ENCODE peak calls at places on chromosomes 13 and 19, in five cellular contexts. J, D, M, A and F are unnamed samples.

GRCh38 chr13:96650301-96650886 is 343.9 kb downstream of the OXGR1 start:
- DNase-seq in J (no peak), A (no peak), M (no peak), D (no peak), F (no peak)

GRCh38 chr13:29563941-29564340 is 31.5 kb downstream of the SLC7A1 start:
- DNase-seq in M (no peak), A (no peak), D (no peak), J (no peak), F (no peak)

GRCh38 chr19:31331536-31331935 is 17.7 kb downstream of the TSHZ3 start:
- DNase-seq in J (no peak), A (no peak), M (no peak), D (no peak), F (no peak)

GRCh38 chr13:34207334-34207733 is 389.4 kb downstream of the RFC3 start:
- DNase-seq in J (no peak), A (no peak), M (no peak), D (peak), F (no peak)

GRCh38 chr19:8180018-8180417 is 29.2 kb upstream of the CERS4 start:
- DNase-seq in J (no peak), M (no peak), D (no peak), A (no peak), F (no peak)

GRCh38 chr13:66994498-66995365 is 235.4 kb downstream of the PCDH9 start:
- DNase-seq in A (no peak), J (no peak), D (no peak), M (no peak), F (no peak)

GRCh38 chr13:80783926-80784325 is 443.0 kb upstream of the SPRY2 start:
- DNase-seq in J (no peak), A (no peak), D (no peak), M (no peak), F (no peak)

GRCh38 chr13:104461049-104461448 is 1394.8 kb upstream of the SLC10A2 start:
- DNase-seq in A (no peak), D (no peak), M (no peak), J (no peak), F (no peak)

GRCh38 chr13:106372199-106373160 is 163.0 kb downstream of the EFNB2 start:
- DNase-seq in D (peak), J (no peak), A (no peak), M (no peak), F (no peak)